ENCODE peak calls at places on chromosomes 2 and 18, in six cellular contexts. One of them, this sample, is unnamed.

GRCh38 chr18:74949611-74950010 is 259.3 kb downstream of the PTGR3 start:
- DNase-seq in GM12865: peak; percentile 13
- DNase-seq in adrenal gland: no peak
- DNase-seq in Panc1: no peak
- DNase-seq in IMR-90: no peak
- DNase-seq in fibroblast of lung: no peak
- DNase-seq in this sample: no peak

GRCh38 chr2:217729426-217730058 is 273.3 kb downstream of the TNS1 start:
- DNase-seq in GM12865: no peak
- DNase-seq in adrenal gland: no peak
- DNase-seq in Panc1: no peak
- DNase-seq in IMR-90: peak; percentile 13
- DNase-seq in fibroblast of lung: peak; percentile 23
- DNase-seq in this sample: peak; percentile 80

GRCh38 chr18:25047983-25048382 is 304.0 kb downstream of the ZNF521 start:
- DNase-seq in GM12865: no peak
- DNase-seq in adrenal gland: no peak
- DNase-seq in Panc1: no peak
- DNase-seq in IMR-90: no peak
- DNase-seq in fibroblast of lung: no peak
- DNase-seq in this sample: no peak

GRCh38 chr2:164816900-164817299 is 24.7 kb downstream of the COBLL1 start:
- DNase-seq in GM12865: no peak
- DNase-seq in adrenal gland: peak; percentile 49
- DNase-seq in Panc1: no peak
- DNase-seq in IMR-90: no peak
- DNase-seq in fibroblast of lung: no peak
- DNase-seq in this sample: no peak

GRCh38 chr18:8847900-8848299 is 142.5 kb downstream of the MTCL1 start:
- DNase-seq in GM12865: no peak
- DNase-seq in adrenal gland: no peak
- DNase-seq in Panc1: no peak
- DNase-seq in IMR-90: no peak
- DNase-seq in fibroblast of lung: no peak
- DNase-seq in this sample: peak; percentile 49

GRCh38 chr2:72921866-72922265 is 4.5 kb downstream of the EMX1 start:
- DNase-seq in GM12865: no peak
- DNase-seq in adrenal gland: no peak
- DNase-seq in Panc1: no peak
- DNase-seq in IMR-90: no peak
- DNase-seq in fibroblast of lung: no peak
- DNase-seq in this sample: no peak

GRCh38 chr18:24631238-24632025 is 171.0 kb downstream of the HRH4 start:
- DNase-seq in GM12865: no peak
- DNase-seq in adrenal gland: no peak
- DNase-seq in Panc1: no peak
- DNase-seq in IMR-90: peak; percentile 15
- DNase-seq in fibroblast of lung: no peak
- DNase-seq in this sample: no peak

GRCh38 chr2:190563109-190563508 is 28.6 kb upstream of the NEMP2 start:
- DNase-seq in GM12865: no peak
- DNase-seq in adrenal gland: no peak
- DNase-seq in Panc1: no peak
- DNase-seq in IMR-90: no peak
- DNase-seq in fibroblast of lung: no peak
- DNase-seq in this sample: no peak

GRCh38 chr2:68798574-68798973 is 64.0 kb downstream of the ARHGAP25 start:
- DNase-seq in GM12865: no peak
- DNase-seq in adrenal gland: no peak
- DNase-seq in Panc1: no peak
- DNase-seq in IMR-90: no peak
- DNase-seq in fibroblast of lung: no peak
- DNase-seq in this sample: no peak

GRCh38 chr2:239727182-239727775 is 297.9 kb downstream of the NDUFA10 start:
- DNase-seq in GM12865: no peak
- DNase-seq in adrenal gland: no peak
- DNase-seq in Panc1: no peak
- DNase-seq in IMR-90: no peak
- DNase-seq in fibroblast of lung: no peak
- DNase-seq in this sample: no peak

GRCh38 chr2:20669609-20670314 is 2.8 kb downstream of the GDF7 start:
- DNase-seq in GM12865: no peak
- DNase-seq in adrenal gland: no peak
- DNase-seq in Panc1: no peak
- DNase-seq in IMR-90: no peak
- DNase-seq in fibroblast of lung: no peak
- DNase-seq in this sample: no peak

GRCh38 chr18:22509423-22509822 is 91.7 kb upstream of the CTAGE1 start:
- DNase-seq in GM12865: no peak
- DNase-seq in adrenal gland: no peak
- DNase-seq in Panc1: no peak
- DNase-seq in IMR-90: peak; percentile 22
- DNase-seq in fibroblast of lung: no peak
- DNase-seq in this sample: no peak

GRCh38 chr2:233849607-233850271 is 4.6 kb downstream of the HJURP start:
- DNase-seq in GM12865: no peak
- DNase-seq in adrenal gland: no peak
- DNase-seq in Panc1: no peak
- DNase-seq in IMR-90: no peak
- DNase-seq in fibroblast of lung: no peak
- DNase-seq in this sample: no peak

GRCh38 chr2:205914736-205915510 is 171.1 kb downstream of the INO80D start:
- DNase-seq in GM12865: no peak
- DNase-seq in adrenal gland: no peak
- DNase-seq in Panc1: no peak
- DNase-seq in IMR-90: peak; percentile 5
- DNase-seq in fibroblast of lung: no peak
- DNase-seq in this sample: no peak

GRCh38 chr2:16614314-16614860 is 51.2 kb downstream of the CYRIA start:
- DNase-seq in GM12865: no peak
- DNase-seq in adrenal gland: peak; percentile 70
- DNase-seq in Panc1: no peak
- DNase-seq in IMR-90: peak; percentile 55
- DNase-seq in fibroblast of lung: peak; percentile 26
- DNase-seq in this sample: no peak

GRCh38 chr2:210681481-210681880 is 125.1 kb downstream of the CPS1 start:
- DNase-seq in GM12865: no peak
- DNase-seq in adrenal gland: no peak
- DNase-seq in Panc1: no peak
- DNase-seq in IMR-90: no peak
- DNase-seq in fibroblast of lung: no peak
- DNase-seq in this sample: no peak

GRCh38 chr2:173119069-173119807 is 43.6 kb downstream of the MAP3K20 start:
- DNase-seq in GM12865: peak; percentile 19
- DNase-seq in adrenal gland: peak; percentile 17
- DNase-seq in Panc1: no peak
- DNase-seq in IMR-90: no peak
- DNase-seq in fibroblast of lung: peak; percentile 26
- DNase-seq in this sample: peak; percentile 78

GRCh38 chr2:84735383-84735782 is 145.5 kb downstream of the TRABD2A start:
- DNase-seq in GM12865: no peak
- DNase-seq in adrenal gland: no peak
- DNase-seq in Panc1: no peak
- DNase-seq in IMR-90: peak; percentile 3
- DNase-seq in fibroblast of lung: no peak
- DNase-seq in this sample: no peak

DNA sequence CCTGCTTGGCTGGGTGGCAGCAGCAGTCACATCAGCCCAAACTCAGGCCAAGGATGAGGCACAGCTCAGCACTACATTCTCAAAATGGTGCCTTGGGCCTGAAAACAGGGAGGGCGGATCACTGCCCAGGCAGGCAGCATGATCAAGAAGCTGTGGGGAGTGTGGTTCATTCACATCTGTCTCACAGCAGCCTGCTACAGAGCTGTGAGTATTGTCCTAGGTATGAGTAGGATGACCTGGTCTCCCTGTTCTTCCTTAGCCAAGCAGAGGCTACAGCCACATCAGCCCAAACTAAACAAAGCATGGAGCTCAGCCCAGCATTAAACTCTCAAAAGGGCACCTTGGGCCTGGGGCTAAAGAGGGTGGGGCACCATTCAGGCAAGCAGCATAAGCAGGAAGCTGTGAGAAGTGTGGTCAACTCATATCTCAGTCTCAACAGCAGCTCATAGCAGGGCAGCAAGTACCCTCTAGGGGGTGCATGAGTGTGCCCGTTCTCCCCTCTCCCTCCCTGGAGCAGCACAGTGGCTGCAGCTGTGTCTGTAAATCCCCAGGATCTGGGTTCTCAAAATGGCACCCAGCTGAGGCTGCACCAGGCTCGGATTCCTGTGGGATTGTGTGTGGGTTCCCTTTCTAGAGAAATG is 139.6 kb downstream of the TRABD2A start:
- DNase-seq in GM12865: peak; percentile 70
- DNase-seq in adrenal gland: no peak
- DNase-seq in Panc1: peak; percentile 12
- DNase-seq in IMR-90: peak; percentile 43
- DNase-seq in fibroblast of lung: peak; percentile 37
- DNase-seq in this sample: peak; percentile 8
- TF ChIP-seq CTCF in GM12865: peak; percentile 59
- TF ChIP-seq CTCF in adrenal gland: no peak
- TF ChIP-seq CTCF in Panc1: peak; percentile 39
- TF ChIP-seq CTCF in IMR-90: peak; percentile 32
- TF ChIP-seq CTCF in fibroblast of lung: peak; percentile 26
- TF ChIP-seq CTCF in this sample: peak; percentile 20

GRCh38 chr2:74527741-74528140 is 1.7 kb upstream of the DQX1 start:
- DNase-seq in GM12865: no peak
- DNase-seq in adrenal gland: no peak
- DNase-seq in Panc1: no peak
- DNase-seq in IMR-90: no peak
- DNase-seq in fibroblast of lung: no peak
- DNase-seq in this sample: no peak

GRCh38 chr2:74524005-74524404 is 2.0 kb downstream of the DQX1 start:
- DNase-seq in GM12865: no peak
- DNase-seq in adrenal gland: no peak
- DNase-seq in Panc1: no peak
- DNase-seq in IMR-90: no peak
- DNase-seq in fibroblast of lung: no peak
- DNase-seq in this sample: no peak

GRCh38 chr2:74526649-74527230 is 709 bp upstream of the DQX1 start:
- DNase-seq in GM12865: no peak
- DNase-seq in adrenal gland: no peak
- DNase-seq in Panc1: no peak
- DNase-seq in IMR-90: no peak
- DNase-seq in fibroblast of lung: no peak
- DNase-seq in this sample: no peak

GRCh38 chr2:74525717-74526648 is at the start of gene DQX1:
- DNase-seq in GM12865: peak; percentile 75
- DNase-seq in adrenal gland: no peak
- DNase-seq in Panc1: no peak
- DNase-seq in IMR-90: peak; percentile 41
- DNase-seq in fibroblast of lung: peak; percentile 44
- DNase-seq in this sample: no peak

GRCh38 chr2:74524955-74525716 is 895 bp downstream of the DQX1 start:
- DNase-seq in GM12865: no peak
- DNase-seq in adrenal gland: no peak
- DNase-seq in Panc1: no peak
- DNase-seq in IMR-90: no peak
- DNase-seq in fibroblast of lung: no peak
- DNase-seq in this sample: no peak
- H3K4me3 ChIP-seq in GM12865: no peak overlapping the region
- H3K4me3 ChIP-seq in adrenal gland: no peak overlapping the region
- H3K4me3 ChIP-seq in Panc1: no peak overlapping the region
- H3K4me3 ChIP-seq in IMR-90: no peak overlapping the region
- H3K4me3 ChIP-seq in fibroblast of lung: no peak overlapping the region
- H3K4me3 ChIP-seq in this sample: no peak overlapping the region

DNA sequence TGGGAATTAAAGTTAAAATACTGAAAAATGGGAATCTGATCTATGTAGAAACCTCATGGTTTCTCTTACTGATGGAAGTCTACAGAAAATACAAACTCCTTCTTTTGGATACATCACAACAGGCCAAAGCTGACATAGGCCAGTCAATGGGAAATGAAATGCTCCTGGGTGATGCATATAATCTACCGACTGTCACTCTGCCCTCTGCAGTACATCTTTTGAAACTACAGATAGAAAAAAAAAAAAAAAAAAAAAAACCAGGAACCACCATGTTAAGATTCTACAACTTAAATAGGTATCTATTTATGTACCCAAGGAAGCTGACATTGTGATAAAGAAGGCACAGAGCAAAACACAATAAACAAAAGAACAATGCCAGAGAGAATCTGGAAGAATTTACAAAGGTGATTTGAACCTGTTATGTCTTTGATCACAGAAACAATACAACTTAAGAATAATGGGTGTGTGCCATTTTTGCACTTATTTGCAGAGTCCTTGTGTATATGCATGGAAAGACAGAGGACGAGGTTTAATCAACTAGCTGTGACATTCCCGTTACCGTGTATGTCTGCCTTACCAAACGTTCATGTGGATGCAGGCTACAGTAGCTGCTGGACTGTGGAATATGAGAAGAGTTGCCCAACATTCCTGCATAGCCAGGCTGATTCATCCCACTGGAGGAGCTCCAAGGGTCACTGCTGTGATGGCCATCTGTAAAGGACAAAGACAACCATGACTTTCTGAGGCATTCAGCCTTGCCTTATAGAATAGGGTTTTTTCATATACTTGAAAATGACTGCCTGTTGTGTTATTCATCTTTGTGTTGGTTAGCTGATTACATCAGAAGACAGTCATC is 312.7 kb downstream of the TCF4 start:
- DNase-seq in GM12865: peak; percentile 50
- DNase-seq in adrenal gland: peak; percentile 88
- DNase-seq in Panc1: no peak
- DNase-seq in IMR-90: peak; percentile 82
- DNase-seq in fibroblast of lung: peak; percentile 92
- DNase-seq in this sample: peak; percentile 69
- TF ChIP-seq CTCF in GM12865: peak; percentile 24
- TF ChIP-seq CTCF in adrenal gland: no peak
- TF ChIP-seq CTCF in Panc1: no peak
- TF ChIP-seq CTCF in IMR-90: peak; percentile 20
- TF ChIP-seq CTCF in fibroblast of lung: no peak
- TF ChIP-seq CTCF in this sample: peak; percentile 7

DNA sequence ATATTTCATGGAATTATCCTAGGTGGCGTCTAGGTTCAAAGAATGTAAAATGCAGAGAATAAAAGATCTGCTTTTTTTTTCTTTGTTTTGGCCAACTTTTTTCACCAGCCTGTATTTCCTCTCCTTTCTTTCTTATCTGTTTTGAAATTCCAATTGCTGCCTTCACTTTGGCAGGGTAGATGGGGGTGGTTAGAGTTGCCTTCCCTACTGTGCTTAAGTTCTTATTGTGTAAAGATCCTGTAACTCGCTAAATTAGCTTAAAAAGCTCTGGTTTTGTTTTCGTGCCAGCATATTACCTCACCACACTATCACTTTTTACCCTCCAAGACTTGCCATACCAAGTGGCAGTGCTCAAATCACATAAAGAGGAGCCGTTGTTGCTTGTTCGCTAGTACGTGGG is 921.6 kb downstream of the DPP10 start:
- DNase-seq in GM12865: no peak
- DNase-seq in adrenal gland: no peak
- DNase-seq in Panc1: no peak
- DNase-seq in IMR-90: no peak
- DNase-seq in fibroblast of lung: no peak
- DNase-seq in this sample: no peak
- H3K4me3 ChIP-seq in GM12865: no peak overlapping the region
- H3K4me3 ChIP-seq in adrenal gland: no peak overlapping the region
- H3K4me3 ChIP-seq in Panc1: no peak overlapping the region
- H3K4me3 ChIP-seq in IMR-90: no peak overlapping the region
- H3K4me3 ChIP-seq in fibroblast of lung: no peak overlapping the region
- H3K4me3 ChIP-seq in this sample: no peak overlapping the region

GRCh38 chr2:85830645-85831044 is 58.1 kb downstream of the ST3GAL5 start:
- DNase-seq in GM12865: peak; percentile 42
- DNase-seq in adrenal gland: no peak
- DNase-seq in Panc1: no peak
- DNase-seq in IMR-90: no peak
- DNase-seq in fibroblast of lung: no peak
- DNase-seq in this sample: no peak
- TF ChIP-seq CTCF in GM12865: peak; percentile 30
- TF ChIP-seq CTCF in adrenal gland: no peak
- TF ChIP-seq CTCF in Panc1: peak; percentile 29
- TF ChIP-seq CTCF in IMR-90: no peak
- TF ChIP-seq CTCF in fibroblast of lung: no peak
- TF ChIP-seq CTCF in this sample: no peak

GRCh38 chr2:237682901-237683670 is 55.7 kb downstream of the LRRFIP1 start:
- DNase-seq in GM12865: no peak
- DNase-seq in adrenal gland: no peak
- DNase-seq in Panc1: no peak
- DNase-seq in IMR-90: no peak
- DNase-seq in fibroblast of lung: no peak
- DNase-seq in this sample: no peak
- H3K4me3 ChIP-seq in GM12865: no peak overlapping the region
- H3K4me3 ChIP-seq in adrenal gland: no peak overlapping the region
- H3K4me3 ChIP-seq in Panc1: no peak overlapping the region
- H3K4me3 ChIP-seq in IMR-90: no peak overlapping the region
- H3K4me3 ChIP-seq in fibroblast of lung: no peak overlapping the region
- H3K4me3 ChIP-seq in this sample: no peak overlapping the region

This sample was measured in fibroblast of the aortic adventitia.